ENCODE peak calls at places on chromosomes 12 and 14, in four cellular contexts. O is lower leg skin, T is PC-9, Z is adrenal gland. U is an unnamed sample.

GRCh38 chr14:77043984-77044485 is 15.5 kb upstream of the IRF2BPL start:
- DNase-seq in O (no peak), T (no peak), Z (no peak), U (no peak)

GRCh38 chr12:15546102-15546701 is 223.9 kb downstream of the PTPRO start:
- DNase-seq in O (no peak), T (no peak), Z (no peak), U (no peak)

GRCh38 chr14:29274890-29275651 is 508.5 kb downstream of the FOXG1 start:
- DNase-seq in O (no peak), T (no peak), Z (no peak), U (no peak)

GRCh38 chr14:64438181-64438839 is 27.0 kb upstream of the AKAP5 start:
- DNase-seq in O (no peak), T (peak), Z (no peak), U (no peak)

GRCh38 chr14:79036506-79036905 is 866.3 kb downstream of the NRXN3 start:
- DNase-seq in O (no peak), T (no peak), Z (no peak), U (no peak)

GRCh38 chr12:53978477-53979356 is 4.0 kb upstream of the HOTAIR start:
- DNase-seq in O (peak), T (no peak), Z (no peak), U (peak)

GRCh38 chr14:65915125-65915524 is 502.6 kb downstream of the FUT8 start:
- DNase-seq in O (no peak), T (no peak), Z (no peak), U (no peak)

GRCh38 chr12:67394600-67394999 is 125.4 kb downstream of the CAND1 start:
- DNase-seq in O (peak), T (no peak), Z (peak), U (no peak)

GRCh38 chr14:71812693-71813092 is 119.5 kb upstream of the RGS6 start:
- DNase-seq in O (no peak), T (no peak), Z (no peak), U (no peak)

GRCh38 chr12:4307593-4308333 is 13.2 kb upstream of the TIGAR start:
- DNase-seq in O (peak), T (peak), Z (peak), U (peak)

GRCh38 chr14:98501836-98502235 is 770.2 kb downstream of the BCL11B start:
- DNase-seq in O (no peak), T (no peak), Z (no peak), U (no peak)

GRCh38 chr14:103726474-103726873 is 10.9 kb downstream of the ZFYVE21 start:
- DNase-seq in O (no peak), T (no peak), Z (peak), U (no peak)

GRCh38 chr14:105012171-105012985 is 8.5 kb downstream of the CDCA4 start:
- DNase-seq in O (no peak), T (no peak), Z (no peak), U (no peak)

GRCh38 chr12:67430708-67431335 is 161.7 kb downstream of the CAND1 start:
- DNase-seq in O (peak), T (no peak), Z (peak), U (no peak)

GRCh38 chr14:98704441-98704840 is 567.6 kb downstream of the BCL11B start:
- DNase-seq in O (no peak), T (no peak), Z (no peak), U (no peak)

GRCh38 chr12:12835378-12836145 is 22.4 kb downstream of the DDX47 start:
- DNase-seq in O (no peak), T (peak), Z (no peak), U (no peak)

GRCh38 chr12:116187158-116187511 is 90.4 kb downstream of the MED13L start:
- DNase-seq in O (no peak), T (no peak), Z (no peak), U (no peak)

GRCh38 chr12:56261503-56262230 is 3.5 kb upstream of the ANKRD52 start:
- DNase-seq in O (no peak), T (peak), Z (no peak), U (no peak)

GRCh38 chr14:70856851-70857498 is 47.7 kb upstream of the MAP3K9 start:
- DNase-seq in O (no peak), T (no peak), Z (no peak), U (no peak)

GRCh38 chr12:54658306-54659264 is 10.4 kb upstream of the DCD start:
- DNase-seq in O (no peak), T (no peak), Z (no peak), U (no peak)

GRCh38 chr12:42589465-42590323 is at the start of gene PRICKLE1:
- DNase-seq in O (no peak), T (peak), Z (peak), U (no peak)

GRCh38 chr12:105420659-105421240 is 90.3 kb downstream of the C12orf75 start:
- DNase-seq in O (peak), T (peak), Z (peak), U (peak)

GRCh38 chr12:131634037-131634436 is 76.9 kb upstream of the SFSWAP start:
- DNase-seq in O (no peak), T (no peak), Z (no peak), U (no peak)

GRCh38 chr12:58148976-58149375 is 207.6 kb downstream of the ATP23 start:
- DNase-seq in O (no peak), T (no peak), Z (no peak), U (no peak)

GRCh38 chr12:49705479-49706267 is 1.5 kb downstream of the FMNL3 start:
- DNase-seq in O (peak), T (no peak), Z (peak), U (no peak)

GRCh38 chr12:114760151-114760877 is 76.3 kb upstream of the TBX3 start:
- DNase-seq in O (no peak), T (peak), Z (no peak), U (no peak)

GRCh38 chr12:6547987-6548386 is 7.9 kb downstream of the IFFO1 start:
- DNase-seq in O (no peak), T (no peak), Z (no peak), U (no peak)

GRCh38 chr12:3869860-3870259 is 3.3 kb downstream of the PARP11 start:
- DNase-seq in O (no peak), T (no peak), Z (no peak), U (no peak)

GRCh38 chr12:103399986-103400385 is 95.8 kb downstream of the C12orf42 start:
- DNase-seq in O (no peak), T (no peak), Z (no peak), U (no peak)

GRCh38 chr14:102486513-102487203 is 22.9 kb downstream of the ANKRD9 start:
- DNase-seq in O (no peak), T (no peak), Z (no peak), U (no peak)

GRCh38 chr14:38210587-38211257 is 3.0 kb downstream of the SSTR1 start:
- DNase-seq in O (no peak), T (no peak), Z (no peak), U (no peak)

GRCh38 chr14:38208825-38209562 is 1.3 kb downstream of the SSTR1 start:
- DNase-seq in O (no peak), T (no peak), Z (no peak), U (no peak)

GRCh38 chr14:38210168-38210567 is 2.5 kb downstream of the SSTR1 start:
- DNase-seq in O (no peak), T (no peak), Z (no peak), U (no peak)

GRCh38 chr14:38207830-38208815 is at the start of gene SSTR1:
- DNase-seq in O (no peak), T (no peak), Z (no peak), U (no peak)

DNA sequence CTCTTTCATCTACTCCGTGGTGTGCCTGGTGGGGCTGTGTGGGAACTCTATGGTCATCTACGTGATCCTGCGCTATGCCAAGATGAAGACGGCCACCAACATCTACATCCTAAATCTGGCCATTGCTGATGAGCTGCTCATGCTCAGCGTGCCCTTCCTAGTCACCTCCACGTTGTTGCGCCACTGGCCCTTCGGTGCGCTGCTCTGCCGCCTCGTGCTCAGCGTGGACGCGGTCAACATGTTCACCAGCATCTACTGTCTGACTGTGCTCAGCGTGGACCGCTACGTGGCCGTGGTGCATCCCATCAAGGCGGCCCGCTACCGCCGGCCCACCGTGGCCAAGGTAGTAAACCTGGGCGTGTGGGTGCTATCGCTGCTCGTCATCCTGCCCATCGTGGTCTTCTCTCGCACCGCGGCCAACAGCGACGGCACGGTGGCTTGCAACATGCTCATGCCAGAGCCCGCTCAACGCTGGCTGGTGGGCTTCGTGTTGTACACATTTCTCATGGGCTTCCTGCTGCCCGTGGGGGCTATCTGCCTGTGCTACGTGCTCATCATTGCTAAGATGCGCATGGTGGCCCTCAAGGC is 2.0 kb downstream of the SSTR1 start:
- DNase-seq in O (no peak), T (no peak), Z (no peak), U (no peak)
- H3K4me3 ChIP-seq in O (no peak), T (no peak), Z (no peak), U (no peak)

GRCh38 chr12:113317122-113317521 is 17.8 kb downstream of the SLC8B1 start:
- DNase-seq in O (no peak), T (no peak), Z (no peak), U (no peak)

GRCh38 chr12:113318046-113318656 is 16.8 kb downstream of the SLC8B1 start:
- DNase-seq in O (no peak), T (no peak), Z (no peak), U (no peak)

GRCh38 chr12:113314121-113314529 is 20.8 kb downstream of the SLC8B1 start:
- DNase-seq in O (no peak), T (no peak), Z (no peak), U (no peak)

GRCh38 chr12:113315358-113315757 is 19.6 kb downstream of the SLC8B1 start:
- DNase-seq in O (no peak), T (no peak), Z (no peak), U (no peak)

GRCh38 chr12:113316155-113316554 is 18.8 kb downstream of the SLC8B1 start:
- DNase-seq in O (no peak), T (no peak), Z (no peak), U (no peak)
- TF ChIP-seq CTCF in O (no peak), T (peak), Z (no peak), U (no peak)

GRCh38 chr12:59699408-59700144 is 103.7 kb downstream of the SLC16A7 start:
- DNase-seq in O (no peak), T (no peak), Z (no peak), U (no peak)
- H3K4me3 ChIP-seq in O (no peak), T (no peak), Z (no peak), U (no peak)

GRCh38 chr14:75884198-75884611 is 97.6 kb downstream of the TGFB3 start:
- DNase-seq in O (no peak), T (peak), Z (no peak), U (no peak)
- TF ChIP-seq CTCF in O (no peak), T (peak), Z (no peak), U (no peak)

GRCh38 chr14:45201908-45202307 is 51.1 kb downstream of the MIS18BP1 start:
- DNase-seq in O (no peak), T (no peak), Z (no peak), U (no peak)

GRCh38 chr14:45204241-45204640 is 48.8 kb downstream of the MIS18BP1 start:
- DNase-seq in O (no peak), T (no peak), Z (no peak), U (no peak)

GRCh38 chr14:45198551-45198950 is 54.5 kb downstream of the MIS18BP1 start:
- DNase-seq in O (no peak), T (no peak), Z (no peak), U (no peak)

GRCh38 chr14:45194964-45195363 is 58.0 kb downstream of the MIS18BP1 start:
- DNase-seq in O (no peak), T (no peak), Z (no peak), U (peak)

GRCh38 chr14:45199246-45199645 is 53.8 kb downstream of the MIS18BP1 start:
- DNase-seq in O (no peak), T (no peak), Z (no peak), U (no peak)
- H3K4me3 ChIP-seq in O (no peak), T (no peak), Z (no peak), U (no peak)

GRCh38 chr14:74508292-74508731 is 14.7 kb downstream of the ISCA2 start:
- DNase-seq in O (no peak), T (no peak), Z (no peak), U (no peak)
- TF ChIP-seq CTCF in O (no peak), T (no peak), Z (no peak), U (peak)

U was measured in LNCaP clone FGC.